ENCODE peak calls at places on chromosomes 2 and 18, in four cellular contexts. V, T, C and O are unnamed samples.

GRCh38 chr18:23618862-23619387 is 32.6 kb upstream of the NPC1 start:
- DNase-seq in V (no peak), C (peak), T (peak), O (peak)

GRCh38 chr2:145832681-145833080 is 1312.8 kb upstream of the ZEB2 start:
- DNase-seq in C (no peak), T (no peak), V (no peak), O (no peak)

GRCh38 chr2:64457518-64457917 is 3.6 kb downstream of the LGALSL start:
- DNase-seq in C (no peak), V (no peak), T (no peak), O (no peak)

GRCh38 chr2:43539991-43540860 is 55.6 kb downstream of the THADA start:
- DNase-seq in C (no peak), T (no peak), V (no peak), O (no peak)

GRCh38 chr2:73952499-73953446 is 26.1 kb downstream of the DGUOK start:
- DNase-seq in V (no peak), C (no peak), T (no peak), O (no peak)

GRCh38 chr2:134855709-134856108 is 17.3 kb downstream of the ACMSD start:
- DNase-seq in V (peak), T (no peak), C (no peak), O (no peak)

GRCh38 chr18:45201029-45201428 is 414.2 kb upstream of the SLC14A2 start:
- DNase-seq in T (no peak), V (no peak), C (no peak), O (no peak)

GRCh38 chr2:201785135-201785534 is 4.4 kb upstream of the ALS2 start:
- DNase-seq in V (no peak), C (no peak), T (no peak), O (no peak)

GRCh38 chr2:135043345-135043744 is 3.9 kb downstream of the MAP3K19 start:
- DNase-seq in T (no peak), C (no peak), V (peak), O (peak)

GRCh38 chr2:28993211-28993960 is 12.3 kb downstream of the TOGARAM2 start:
- DNase-seq in T (no peak), V (no peak), C (no peak), O (no peak)

GRCh38 chr18:79657342-79657996 is 22.1 kb upstream of the CTDP1 start:
- DNase-seq in T (no peak), C (no peak), V (no peak), O (no peak)
- TF ChIP-seq ESRRA in T (no peak), C (no peak), V (no peak), O (no peak)

DNA sequence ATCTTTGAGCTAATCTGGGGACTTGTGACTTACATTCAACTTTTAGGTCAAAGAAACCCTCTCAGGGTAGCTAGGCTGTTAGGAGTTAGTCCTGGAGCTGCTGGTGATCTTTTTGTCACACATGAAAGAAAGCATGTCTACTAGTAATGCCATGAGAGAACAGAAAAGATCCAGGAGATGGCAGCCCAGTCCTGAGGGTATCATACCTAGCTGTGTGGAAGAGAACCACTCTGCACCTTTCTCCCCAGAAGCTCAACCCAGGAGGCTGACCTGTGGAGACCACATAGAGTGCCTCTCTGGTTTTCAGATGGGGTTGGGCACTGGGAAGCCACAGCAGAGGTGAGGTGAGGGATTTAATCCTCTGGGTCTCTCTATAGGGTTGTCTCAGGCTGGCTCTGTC is 460.2 kb upstream of the UBE2E3 start:
- DNase-seq in T (no peak), V (no peak), C (no peak), O (no peak)
- TF ChIP-seq CBFB in T (no peak), V (no peak), C (no peak), O (no peak)

DNA sequence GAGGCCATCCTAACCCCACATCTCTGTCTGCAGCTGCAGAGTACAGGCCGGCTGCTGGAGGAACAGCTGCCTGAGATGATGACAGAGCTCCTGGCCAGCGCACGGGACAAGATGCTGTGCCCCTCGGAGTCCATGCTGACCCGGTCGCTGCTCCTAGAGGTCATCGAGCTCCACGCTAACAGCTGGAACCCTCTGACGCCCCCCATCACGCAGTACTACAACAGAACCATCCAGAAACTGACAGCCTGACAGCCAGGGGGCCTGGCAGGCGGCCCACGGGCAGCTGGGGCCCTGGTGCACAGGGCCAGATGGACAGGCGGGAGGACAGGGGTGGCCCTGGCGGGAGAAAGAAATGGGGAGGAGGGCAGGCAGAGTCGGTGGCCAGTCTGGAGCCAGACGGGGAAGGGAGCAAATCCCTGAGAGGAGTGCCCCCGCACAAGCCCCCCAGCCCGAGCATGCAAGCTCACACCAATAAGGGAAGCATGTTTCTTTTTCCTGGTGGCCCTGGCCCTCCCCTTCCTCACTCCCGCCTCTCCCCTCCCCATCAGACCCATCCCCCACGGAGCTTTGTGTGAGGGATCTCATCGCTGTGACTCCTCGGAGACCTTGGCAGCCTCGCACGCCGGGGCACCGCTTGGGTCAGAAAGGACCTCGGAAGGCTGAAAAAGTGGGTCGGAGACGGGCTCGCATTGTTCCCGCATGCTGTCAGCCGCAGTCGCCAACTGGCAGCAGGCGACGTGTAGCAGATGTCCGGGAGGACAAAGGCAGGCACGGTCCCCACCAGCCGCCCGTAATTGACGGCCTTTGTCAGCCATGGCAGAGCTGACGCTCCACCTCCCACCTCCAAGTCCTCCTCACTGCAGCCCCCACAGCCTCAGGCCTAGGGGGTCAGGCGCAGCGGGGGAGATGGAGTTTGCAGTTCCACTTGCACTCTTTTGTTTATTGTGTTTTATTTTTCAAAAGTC is 91.2 kb downstream of the SMAD7 start:
- DNase-seq in C (no peak), V (no peak), T (no peak), O (peak)
- TF ChIP-seq ESRRA in C (no peak), V (no peak), T (no peak), O (no peak)

DNA sequence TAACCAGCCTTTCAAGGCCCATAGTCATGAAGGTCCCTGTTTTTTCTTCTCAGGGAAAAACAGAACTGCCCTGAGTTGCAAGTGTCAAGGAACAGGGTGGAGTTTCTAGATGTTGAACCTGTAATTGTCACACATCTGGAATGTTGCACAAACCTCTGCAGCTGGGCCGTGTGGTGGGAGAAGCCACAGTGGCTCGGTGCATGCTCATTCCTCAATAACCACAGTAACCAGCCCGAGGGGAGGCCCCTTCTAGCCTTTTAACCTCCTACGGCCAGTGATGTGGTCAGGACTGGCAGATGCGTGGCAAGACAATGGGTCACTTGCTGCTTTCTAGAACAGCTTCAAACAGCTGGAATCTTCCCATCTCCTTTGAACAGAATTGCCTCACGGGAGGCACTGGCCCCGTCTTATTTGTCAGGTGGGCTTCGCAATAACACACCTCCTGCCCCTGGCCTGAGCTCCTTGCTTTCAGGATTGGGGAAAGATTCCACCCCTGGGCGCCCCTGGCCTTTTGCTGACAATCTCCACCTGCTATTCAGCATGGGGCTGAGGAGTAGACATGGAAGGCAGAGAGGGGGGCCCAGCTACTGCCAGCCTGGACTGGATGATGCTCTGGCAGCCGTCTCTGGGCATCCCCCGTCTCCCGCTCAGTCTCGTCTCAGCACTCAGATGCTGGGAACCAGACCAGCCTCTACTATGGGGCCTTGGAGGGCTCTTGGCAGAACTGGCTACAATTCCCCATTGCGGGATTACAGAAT is 102.9 kb downstream of the KLHL29 start:
- DNase-seq in V (no peak), T (no peak), C (no peak), O (no peak)
- TF ChIP-seq CBFB in V (no peak), T (no peak), C (no peak), O (no peak)

DNA sequence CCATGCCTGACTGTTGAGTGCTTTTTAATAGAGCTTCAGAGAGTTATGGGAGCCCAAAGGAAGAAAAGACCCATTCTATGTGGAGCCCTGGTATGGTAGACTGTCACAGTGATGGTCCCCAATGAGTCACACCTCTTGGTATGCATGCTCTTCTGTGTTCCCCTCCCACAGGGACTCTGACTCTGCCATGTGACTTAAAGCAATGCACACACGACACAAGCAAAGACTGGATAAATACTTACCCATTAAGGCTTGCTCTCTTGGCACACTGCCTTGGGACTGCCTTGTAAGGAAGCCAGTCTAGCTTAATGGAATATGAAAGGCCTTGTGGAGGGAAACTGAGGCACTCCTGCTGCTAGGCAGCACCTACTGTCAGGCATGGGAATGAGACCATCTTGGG is 16.7 kb upstream of the DTNB start:
- DNase-seq in V (no peak), C (no peak), T (peak), O (no peak)
- TF ChIP-seq ESRRA in V (no peak), C (no peak), T (no peak), O (no peak)